ENCODE peak calls at places on chromosomes 2 and 18, in four cellular contexts. V, Q, O and B are unnamed samples.

GRCh38 chr2:23211987-23212583 is 172.9 kb upstream of the KLHL29 start:
- DNase-seq in V (no peak), O (no peak), Q (no peak), B (no peak)

GRCh38 chr18:25275414-25276001 is 76.5 kb downstream of the ZNF521 start:
- DNase-seq in O (no peak), V (no peak), Q (no peak), B (no peak)

GRCh38 chr2:10331033-10331701 is 28.5 kb downstream of the HPCAL1 start:
- DNase-seq in Q (no peak), O (peak; percentile 73), V (no peak), B (no peak)

GRCh38 chr18:21703241-21703820 is 1.2 kb downstream of the ABHD3 start:
- DNase-seq in O (peak; percentile 57), Q (peak; percentile 65), V (no peak), B (no peak)

GRCh38 chr18:8426401-8426800 is 182.8 kb upstream of the RAB12 start:
- DNase-seq in Q (no peak), V (no peak), O (peak; percentile 82), B (no peak)

GRCh38 chr18:22073411-22073810 is 96.0 kb upstream of the GATA6 start:
- DNase-seq in V (no peak), Q (no peak), O (no peak), B (no peak)

GRCh38 chr2:20094955-20095354 is 43.5 kb upstream of the LAPTM4A start:
- DNase-seq in Q (peak; percentile 66), V (no peak), O (no peak), B (no peak)

GRCh38 chr18:54616220-54616848 is 25.3 kb downstream of the DYNAP start:
- DNase-seq in V (no peak), O (no peak), Q (no peak), B (no peak)

GRCh38 chr2:128370468-128371247 is 52.0 kb upstream of the HS6ST1 start:
- DNase-seq in O (no peak), V (peak; percentile 16), Q (no peak), B (no peak)

GRCh38 chr2:9135804-9136558 is 70.6 kb upstream of the ASAP2 start:
- DNase-seq in V (no peak), O (no peak), Q (no peak), B (peak; percentile 65)

GRCh38 chr2:11121823-11122155 is 33.5 kb upstream of the SLC66A3 start:
- DNase-seq in O (peak; percentile 49), V (no peak), Q (no peak), B (no peak)

GRCh38 chr2:42558827-42559226 is 9.6 kb upstream of the MTA3 start:
- DNase-seq in O (peak; percentile 38), V (no peak), Q (peak; percentile 19), B (no peak)

GRCh38 chr2:122236152-122236892 is 480.9 kb downstream of the TSN start:
- DNase-seq in Q (peak; percentile 86), O (no peak), V (peak; percentile 26), B (peak; percentile 4)

GRCh38 chr2:204027105-204027504 is 90.5 kb downstream of the ICOS start:
- DNase-seq in O (no peak), Q (peak; percentile 74), V (no peak), B (no peak)

GRCh38 chr2:159396796-159397195 is 110.3 kb upstream of the WDSUB1 start:
- DNase-seq in O (no peak), Q (no peak), V (no peak), B (no peak)

GRCh38 chr2:48144777-48145176 is 238.5 kb upstream of the FBXO11 start:
- DNase-seq in Q (no peak), O (no peak), V (no peak), B (no peak)

GRCh38 chr2:82652117-82652516 is 1807.0 kb downstream of the SUCLG1 start:
- DNase-seq in O (no peak), V (no peak), Q (no peak), B (no peak)

GRCh38 chr18:55365342-55365741 is 222.7 kb downstream of the TCF4 start:
- DNase-seq in O (no peak), Q (no peak), V (no peak), B (no peak)

GRCh38 chr18:49619792-49620191 is 57.9 kb downstream of the LIPG start:
- DNase-seq in V (no peak), Q (peak; percentile 69), O (no peak), B (no peak)

GRCh38 chr2:172978053-172978383 is 97.6 kb upstream of the MAP3K20 start:
- DNase-seq in Q (no peak), V (no peak), O (no peak), B (no peak)

GRCh38 chr18:47100214-47100831 is 50.0 kb downstream of the HDHD2 start:
- DNase-seq in V (peak; percentile 41), O (peak; percentile 54), Q (peak; percentile 52), B (no peak)

GRCh38 chr18:54696616-54697293 is 105.7 kb downstream of the DYNAP start:
- DNase-seq in V (no peak), Q (no peak), O (no peak), B (no peak)

GRCh38 chr18:23900979-23901378 is 113.6 kb upstream of the TTC39C start:
- DNase-seq in O (peak; percentile 39), V (no peak), Q (no peak), B (no peak)

GRCh38 chr18:73756256-73757091 is 391.2 kb downstream of the FBXO15 start:
- DNase-seq in V (no peak), O (no peak), Q (no peak), B (no peak)

GRCh38 chr18:13934676-13935075 is 19.3 kb upstream of the MC2R start:
- DNase-seq in V (no peak), O (no peak), Q (no peak), B (no peak)

GRCh38 chr2:191691016-191691725 is 13.2 kb downstream of the NABP1 start:
- DNase-seq in V (peak; percentile 74), O (peak; percentile 60), Q (peak; percentile 63), B (peak; percentile 60)

GRCh38 chr18:31819106-31819924 is 58.6 kb upstream of the SLC25A52 start:
- DNase-seq in O (peak; percentile 18), Q (peak; percentile 37), V (peak; percentile 16), B (peak; percentile 4)

GRCh38 chr2:45724329-45724728 is 72.9 kb downstream of the PRKCE start:
- DNase-seq in O (no peak), V (no peak), Q (no peak), B (no peak)

GRCh38 chr2:218406949-218407703 is 7.5 kb downstream of the CTDSP1 start:
- DNase-seq in Q (peak; percentile 48), V (peak; percentile 60), O (peak; percentile 51), B (no peak)

GRCh38 chr18:57737661-57738060 is 65.5 kb downstream of the ATP8B1 start:
- DNase-seq in V (peak; percentile 98), Q (peak; percentile 94), O (no peak), B (peak; percentile 95)

GRCh38 chr2:95043300-95043786 is 17.8 kb downstream of the MAL start:
- DNase-seq in Q (peak; percentile 73), V (peak; percentile 76), O (peak; percentile 75), B (peak; percentile 16)

GRCh38 chr2:48221846-48222516 is 308.0 kb upstream of the STON1 start:
- DNase-seq in V (peak; percentile 16), Q (peak; percentile 58), O (no peak), B (no peak)

GRCh38 chr2:42045956-42046748 is 1.7 kb upstream of the PKDCC start:
- DNase-seq in Q (no peak), V (no peak), O (no peak), B (no peak)

GRCh38 chr2:233240897-233241296 is 10.6 kb upstream of the ATG16L1 start:
- DNase-seq in O (no peak), Q (peak; percentile 68), V (no peak), B (no peak)
- H3K4me3 ChIP-seq in O (no peak overlapping the region), Q (no peak overlapping the region), V (no peak overlapping the region), B (no peak overlapping the region)

GRCh38 chr2:117980381-117980780 is 33.5 kb downstream of the CCDC93 start:
- DNase-seq in V (peak; percentile 32), O (no peak), Q (peak; percentile 72), B (peak; percentile 38)
- H3K4me3 ChIP-seq in V (no peak overlapping the region), O (no peak overlapping the region), Q (no peak overlapping the region), B (no peak overlapping the region)

GRCh38 chr2:215879977-215880940 is 133.1 kb downstream of the MREG start:
- DNase-seq in O (no peak), Q (no peak), V (no peak), B (no peak)
- H3K4me3 ChIP-seq in O (no peak overlapping the region), Q (no peak overlapping the region), V (no peak overlapping the region), B (no peak overlapping the region)

DNA sequence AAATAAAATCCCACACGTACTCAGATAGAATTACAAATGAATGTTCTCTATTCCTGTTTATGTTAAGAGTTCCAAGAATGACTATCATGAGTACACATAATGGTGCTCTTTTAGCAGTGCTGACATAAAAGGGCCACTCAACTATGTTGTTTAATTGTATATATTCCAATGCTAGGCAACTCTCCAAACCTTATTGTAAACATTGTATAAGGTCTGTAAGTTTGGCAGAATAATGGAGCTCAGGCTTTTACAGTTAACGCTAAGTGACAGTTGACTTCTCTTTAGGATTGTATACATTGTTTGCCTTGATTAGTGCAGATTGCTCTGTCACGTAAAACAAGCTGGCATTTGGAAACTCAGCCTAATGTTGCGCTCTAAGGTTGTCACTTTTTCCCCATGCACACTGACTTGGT is 20.8 kb downstream of the RBMS1 start:
- DNase-seq in O (no peak), V (no peak), Q (no peak), B (peak; percentile 19)
- H3K4me3 ChIP-seq in O (no peak overlapping the region), V (no peak overlapping the region), Q (no peak overlapping the region), B (no peak overlapping the region)

DNA sequence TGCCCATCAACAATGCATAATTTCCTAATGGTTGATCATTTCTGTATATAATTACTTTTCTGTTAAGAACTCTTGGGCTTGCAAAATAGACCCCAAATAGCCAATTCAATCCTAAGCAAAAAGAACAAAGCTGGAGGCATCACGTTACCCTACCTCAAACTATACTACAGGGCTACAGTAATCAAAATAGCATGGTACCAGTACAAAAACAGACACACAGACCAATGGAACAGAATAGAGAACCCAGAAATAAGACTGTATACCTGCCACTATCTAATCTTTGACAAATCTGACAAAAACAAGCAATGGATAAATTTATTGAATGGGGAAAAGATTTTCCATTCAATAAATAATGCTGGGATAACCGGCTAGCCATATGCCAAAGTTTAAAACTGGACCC is 78.8 kb downstream of the NR4A2 start:
- DNase-seq in O (no peak), Q (no peak), V (no peak), B (no peak)
- H3K4me3 ChIP-seq in O (peak overlapping the region; percentile 56), Q (no peak overlapping the region), V (no peak overlapping the region), B (no peak overlapping the region)

DNA sequence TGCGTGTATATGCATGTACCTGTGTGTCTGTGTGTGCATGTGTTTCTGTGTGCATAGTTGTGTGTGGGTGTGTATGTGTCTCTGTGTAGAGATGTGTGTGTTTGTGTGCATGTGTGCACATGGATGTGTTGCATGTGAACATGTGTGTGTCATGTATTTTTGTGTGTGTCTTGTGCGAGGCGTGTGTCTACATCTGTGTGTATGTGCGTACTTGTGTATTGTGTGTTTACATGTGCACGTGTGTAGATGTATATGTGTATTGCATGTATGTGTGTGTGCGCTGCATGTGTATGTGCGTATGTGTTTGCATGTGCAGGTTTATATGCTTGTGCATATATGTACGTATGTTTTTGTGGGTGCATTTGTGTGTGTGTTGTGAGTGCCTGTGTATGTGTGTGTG is 735.2 kb downstream of the GALR1 start:
- DNase-seq in V (no peak), O (no peak), Q (no peak), B (no peak)
- H3K4me3 ChIP-seq in V (no peak overlapping the region), O (no peak overlapping the region), Q (no peak overlapping the region), B (no peak overlapping the region)